ENCODE peak calls at places on chromosomes 5 and 9, in ten cellular contexts. P is CD4-positive, alpha-beta T cell; R is stimulated activated naive CD4-positive, alpha-beta T cell; S is KBM-7; U is endodermal cell; B is posterior vena cava; W is amniotic epithelial cell; G is cardiac fibroblast; M is stimulated activated CD8-positive, alpha-beta memory T cell treated with anti-CD3 and anti-CD28 coated beads, Interleukin-15, amount 100 ng/mL, for 4 hours; T is NCI-H1092. L is an unnamed sample.

GRCh38 chr9:124088476-124088837 is 76.9 kb downstream of the LHX2 start:
- DNase-seq in P (no peak), R (no peak), S (no peak), U (no peak), B (no peak), W (no peak), G (no peak), M (no peak), T (no peak), L (no peak)

GRCh38 chr5:12413585-12413984 is 509.3 kb upstream of the CTNND2 start:
- DNase-seq in P (no peak), R (no peak), S (no peak), U (no peak), B (no peak), W (no peak), G (no peak), M (no peak), T (no peak), L (no peak)

GRCh38 chr5:14665110-14665822 is 748 bp downstream of the OTULIN start:
- DNase-seq in P (peak), R (no peak), S (peak), U (peak), B (no peak), W (no peak), G (peak), M (no peak), T (no peak), L (no peak)

GRCh38 chr9:110748251-110748893 is 79.8 kb downstream of the MUSK start:
- DNase-seq in P (no peak), R (no peak), S (no peak), U (no peak), B (no peak), W (no peak), G (no peak), M (no peak), T (no peak), L (no peak)

GRCh38 chr5:146662229-146662628 is 146.2 kb upstream of the GPR151 start:
- DNase-seq in P (no peak), R (no peak), S (peak), U (no peak), B (no peak), W (peak), G (peak), M (no peak), T (no peak), L (no peak)

GRCh38 chr5:154058055-154059038 is 19.6 kb downstream of the MFAP3 start:
- DNase-seq in P (no peak), R (no peak), S (no peak), U (no peak), B (no peak), W (peak), G (peak), M (no peak), T (no peak), L (no peak)

GRCh38 chr9:135914921-135915320 is 7.6 kb upstream of the CAMSAP1 start:
- DNase-seq in P (no peak), R (no peak), S (no peak), U (no peak), B (peak), W (no peak), G (peak), M (no peak), T (no peak), L (no peak)

GRCh38 chr9:109817846-109818472 is 38.0 kb downstream of the PALM2AKAP2 start:
- DNase-seq in P (peak), R (no peak), S (peak), U (peak), B (no peak), W (peak), G (peak), M (no peak), T (peak), L (no peak)

GRCh38 chr9:21965401-21965951 is 28.7 kb downstream of the CDKN2A start:
- DNase-seq in P (no peak), R (no peak), S (no peak), U (peak), B (peak), W (peak), G (peak), M (no peak), T (no peak), L (peak)

GRCh38 chr5:150751096-150751891 is 7.5 kb downstream of the DCTN4 start:
- DNase-seq in P (no peak), R (no peak), S (no peak), U (no peak), B (no peak), W (peak), G (peak), M (no peak), T (no peak), L (no peak)

GRCh38 chr9:37873955-37874354 is 30.0 kb downstream of the SLC25A51 start:
- DNase-seq in P (no peak), R (no peak), S (no peak), U (no peak), B (no peak), W (no peak), G (no peak), M (no peak), T (no peak), L (no peak)

GRCh38 chr9:94875300-94876063 is 149.0 kb downstream of the AOPEP start:
- DNase-seq in P (no peak), R (no peak), S (no peak), U (no peak), B (no peak), W (no peak), G (no peak), M (no peak), T (no peak), L (no peak)

GRCh38 chr5:32027717-32028321 is 146.3 kb downstream of the GOLPH3 start:
- DNase-seq in P (no peak), R (no peak), S (peak), U (peak), B (no peak), W (peak), G (peak), M (no peak), T (no peak), L (no peak)

GRCh38 chr5:115069087-115069968 is 100.4 kb downstream of the TRIM36 start:
- DNase-seq in P (no peak), R (no peak), S (peak), U (peak), B (no peak), W (peak), G (peak), M (no peak), T (no peak), L (no peak)

GRCh38 chr5:115170924-115171510 is 1.3 kb upstream of the TRIM36 start:
- DNase-seq in P (no peak), R (no peak), S (no peak), U (peak), B (no peak), W (no peak), G (no peak), M (no peak), T (no peak), L (no peak)

GRCh38 chr5:1763960-1764605 is 35.6 kb downstream of the MRPL36 start:
- DNase-seq in P (no peak), R (no peak), S (no peak), U (peak), B (peak), W (no peak), G (no peak), M (no peak), T (no peak), L (peak)

GRCh38 chr5:5135957-5136676 is 4.0 kb upstream of the ADAMTS16 start:
- DNase-seq in P (no peak), R (no peak), S (no peak), U (peak), B (no peak), W (no peak), G (peak), M (no peak), T (no peak), L (no peak)

GRCh38 chr5:175595905-175596304 is 62.0 kb upstream of the HRH2 start:
- DNase-seq in P (no peak), R (no peak), S (no peak), U (no peak), B (no peak), W (no peak), G (no peak), M (no peak), T (no peak), L (no peak)

GRCh38 chr5:124519396-124519795 is 227.0 kb downstream of the ZNF608 start:
- DNase-seq in P (no peak), R (no peak), S (peak), U (no peak), B (no peak), W (peak), G (peak), M (no peak), T (no peak), L (no peak)

L was measured in kidney.